ENCODE peak calls at places on chromosomes 11 and 22, in nine cellular contexts. E is A549, B is suprapubic skin, N is sigmoid colon, S is K562, C is ovary, U is transverse colon, F is stomach, K is H1. G is an unnamed sample.

GRCh38 chr11:127564803-127565202 is 564.2 kb upstream of the KIRREL3 start:
- DNase-seq in N (no peak), C (no peak), K (no peak), B (no peak), E (no peak), S (no peak), U (no peak), F (no peak), G (no peak)

GRCh38 chr11:134333951-134334350 is 2.2 kb downstream of the GLB1L2 start:
- DNase-seq in U (no peak), B (no peak), C (no peak), S (no peak), N (no peak), K (no peak), F (no peak), E (no peak), G (no peak)

GRCh38 chr22:46308283-46308988 is 11.8 kb downstream of the GTSE1 start:
- DNase-seq in E (no peak), F (no peak), S (no peak), C (no peak), B (no peak), N (no peak), K (no peak), U (no peak), G (no peak)

GRCh38 chr22:31120642-31121041 is 2.1 kb upstream of the INPP5J start:
- DNase-seq in B (no peak), K (no peak), C (no peak), N (no peak), F (no peak), S (no peak), U (no peak), E (no peak), G (no peak)

GRCh38 chr11:78248903-78249302 is 60.2 kb downstream of the USP35 start:
- DNase-seq in S (no peak), N (no peak), U (no peak), K (no peak), F (no peak), E (no peak), C (no peak), B (no peak), G (no peak)

GRCh38 chr11:1226981-1227550 is 4.2 kb downstream of the MUC5B start:
- DNase-seq in B (peak), S (peak), U (peak), F (no peak), C (peak), K (peak), E (peak), N (peak), G (no peak)

GRCh38 chr11:59660621-59661020 is 8.2 kb downstream of the PATL1 start:
- DNase-seq in B (no peak), N (no peak), F (no peak), E (no peak), C (no peak), S (no peak), U (no peak), K (no peak), G (no peak)

GRCh38 chr11:128684582-128685382 is 9.1 kb upstream of the FLI1 start:
- DNase-seq in S (no peak), N (no peak), K (peak), F (no peak), B (no peak), U (no peak), C (no peak), E (no peak), G (no peak)

GRCh38 chr11:12741671-12742216 is 67.5 kb downstream of the TEAD1 start:
- DNase-seq in F (no peak), C (no peak), K (no peak), E (no peak), B (no peak), U (no peak), S (no peak), N (no peak), G (no peak)

GRCh38 chr22:40480996-40481395 is 110.6 kb downstream of the SGSM3 start:
- DNase-seq in S (no peak), U (no peak), C (no peak), B (no peak), K (no peak), F (no peak), N (no peak), E (no peak), G (no peak)

GRCh38 chr11:14310696-14311095 is 48.3 kb downstream of the RRAS2 start:
- DNase-seq in K (no peak), U (no peak), S (no peak), E (no peak), B (no peak), C (no peak), F (no peak), N (no peak), G (no peak)

GRCh38 chr11:66768088-66768521 is 39.1 kb upstream of the SPTBN2 start:
- DNase-seq in U (no peak), N (no peak), F (no peak), B (no peak), E (peak), K (no peak), S (no peak), C (no peak), G (no peak)

GRCh38 chr11:69499216-69499945 is 17.9 kb downstream of the LINC01488 start:
- DNase-seq in S (no peak), F (no peak), U (no peak), E (no peak), K (no peak), C (no peak), B (no peak), N (peak), G (no peak)

GRCh38 chr11:28133146-28133545 is 25.0 kb downstream of the METTL15 start:
- DNase-seq in C (no peak), B (no peak), K (no peak), S (no peak), U (no peak), E (no peak), F (no peak), N (no peak), G (no peak)

GRCh38 chr11:789951-790350 is at the start of gene CEND1:
- DNase-seq in K (peak), N (no peak), B (no peak), U (no peak), E (peak), C (no peak), S (peak), F (no peak), G (no peak)

DNA sequence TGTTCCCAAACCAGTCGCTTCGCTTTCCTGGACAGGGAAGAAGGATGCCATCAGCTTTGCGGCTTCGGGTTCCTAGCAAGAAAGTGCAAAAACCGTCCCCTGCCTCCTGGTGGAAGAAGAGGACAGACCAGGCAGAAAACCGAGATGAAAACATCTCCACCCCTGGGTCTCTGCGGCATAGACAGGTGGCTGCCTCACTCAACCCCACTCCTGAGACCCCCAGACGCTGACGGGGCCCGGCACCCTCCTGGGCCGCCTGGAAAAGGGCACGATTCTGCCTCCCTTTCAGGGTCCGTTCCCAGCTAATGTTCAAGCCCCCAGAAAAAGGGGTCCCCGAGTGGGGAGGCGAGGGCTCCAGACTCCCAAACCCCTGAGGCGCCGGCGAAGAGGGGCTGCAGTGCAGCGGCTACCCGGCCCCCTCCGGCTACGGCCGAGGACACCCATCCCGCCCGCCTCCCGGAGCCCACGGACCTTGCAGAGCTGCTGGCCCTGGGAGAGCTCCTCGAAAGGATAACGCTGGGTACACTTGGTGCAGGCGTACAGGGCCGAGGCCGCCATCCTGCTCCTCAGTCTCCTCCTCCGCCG is 569 bp downstream of the FAM76B start:
- DNase-seq in E (peak), U (peak), F (no peak), S (peak), B (no peak), C (no peak), K (no peak), N (no peak), G (peak)
- TF ChIP-seq POLR2A in E (no peak), U (no peak), F (no peak), S (no peak), B (no peak), C (no peak), K (no peak), N (no peak), G (no peak)

GRCh38 chr11:2468363-2469240 is 23.8 kb downstream of the KCNQ1 start:
- DNase-seq in E (no peak), U (no peak), K (no peak), C (no peak), B (no peak), S (peak), N (peak), F (peak), G (no peak)
- H3K27ac ChIP-seq in E (no peak), U (no peak), K (no peak), C (no peak), B (no peak), S (no peak), N (no peak), F (no peak), G (no peak)

GRCh38 chr11:48123934-48124755 is 92.5 kb upstream of the OR4B1 start:
- DNase-seq in E (no peak), K (no peak), U (no peak), F (no peak), S (no peak), B (no peak), N (no peak), C (no peak), G (no peak)

GRCh38 chr11:48125866-48126265 is 90.7 kb upstream of the OR4B1 start:
- DNase-seq in F (no peak), B (no peak), U (no peak), N (no peak), E (no peak), S (no peak), C (no peak), K (no peak), G (no peak)

GRCh38 chr11:48123249-48123875 is 93.2 kb upstream of the OR4B1 start:
- DNase-seq in S (no peak), F (no peak), N (no peak), E (no peak), B (no peak), C (no peak), U (no peak), K (no peak), G (no peak)

GRCh38 chr11:48122656-48123055 is 94.0 kb upstream of the OR4B1 start:
- DNase-seq in C (no peak), S (no peak), K (no peak), E (no peak), B (no peak), N (no peak), F (no peak), U (no peak), G (no peak)

GRCh38 chr11:48124880-48125279 is 91.7 kb upstream of the OR4B1 start:
- DNase-seq in K (no peak), E (no peak), U (no peak), C (no peak), F (no peak), N (no peak), S (no peak), B (no peak), G (no peak)
- TF ChIP-seq EP300 in K (no peak), E (no peak), U (no peak), C (no peak), F (no peak), N (no peak), S (no peak), B (no peak), G (no peak)

GRCh38 chr22:36306227-36306626 is 53.3 kb downstream of the APOL1 start:
- DNase-seq in E (no peak), U (no peak), S (no peak), N (no peak), F (no peak), B (no peak), K (no peak), C (no peak), G (no peak)

GRCh38 chr22:36308880-36309279 is 55.9 kb downstream of the APOL1 start:
- DNase-seq in U (no peak), B (no peak), C (no peak), E (no peak), S (no peak), F (no peak), N (no peak), K (no peak), G (no peak)

GRCh38 chr22:36315325-36315724 is 62.4 kb downstream of the APOL1 start:
- DNase-seq in C (no peak), F (no peak), U (no peak), S (no peak), K (no peak), E (no peak), N (no peak), B (no peak), G (no peak)

GRCh38 chr22:36316419-36316818 is 63.5 kb downstream of the APOL1 start:
- DNase-seq in E (no peak), C (no peak), F (no peak), S (no peak), U (no peak), K (no peak), B (no peak), N (no peak), G (no peak)

GRCh38 chr22:36311386-36312085 is 58.6 kb downstream of the APOL1 start:
- DNase-seq in B (no peak), U (no peak), C (no peak), K (no peak), E (no peak), S (no peak), F (no peak), N (no peak), G (no peak)
- TF ChIP-seq POLR2A in B (no peak), U (no peak), C (no peak), K (no peak), E (no peak), S (no peak), F (no peak), N (no peak), G (no peak)

DNA sequence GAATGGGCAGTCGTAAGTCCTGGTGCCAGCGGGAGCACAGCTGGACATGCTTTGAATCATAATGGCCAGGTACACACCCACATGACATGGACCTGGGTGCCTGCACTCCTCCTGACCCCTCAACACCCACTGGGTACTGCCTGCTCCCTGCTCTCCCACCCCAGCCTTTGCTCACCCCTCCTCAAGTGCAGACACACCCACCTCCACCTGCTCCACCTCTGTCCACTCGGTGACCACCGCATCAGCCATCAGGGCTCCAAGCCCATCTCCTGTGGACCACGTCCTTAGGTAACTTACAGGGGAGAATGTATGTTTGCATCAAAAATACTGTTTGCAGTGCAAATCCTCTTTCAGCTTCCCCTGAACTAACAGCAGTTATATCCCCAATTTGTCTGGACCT is 214.6 kb downstream of the BRD1 start:
- DNase-seq in B (no peak), F (no peak), N (peak), E (no peak), C (no peak), S (no peak), K (no peak), U (no peak), G (no peak)
- H3K27ac ChIP-seq in B (no peak), F (no peak), N (no peak), E (no peak), C (no peak), S (no peak), K (no peak), U (no peak), G (no peak)